ENCODE peak calls at places on chromosome 1, in five cellular contexts. T is naive thymus-derived CD8-positive, alpha-beta T cell; G is T-helper 17 cell; D is glutamatergic neuron; Q is activated CD8-positive, alpha-beta memory T cell treated with anti-CD3 and anti-CD28 coated beads for 48 hours. Z is an unnamed sample.

GRCh38 chr1:31227891-31228290 is 11.8 kb downstream of the NKAIN1 start:
- DNase-seq in T (no peak), G (no peak), D (peak; percentile 37), Q (no peak), Z (no peak)

GRCh38 chr1:21261551-21262281 is 28.5 kb downstream of the ECE1 start:
- DNase-seq in T (no peak), G (no peak), D (no peak), Q (no peak), Z (peak; percentile 97)

GRCh38 chr1:9687120-9687875 is 35.8 kb downstream of the PIK3CD start:
- DNase-seq in T (peak; percentile 68), G (peak; percentile 69), D (peak; percentile 79), Q (peak; percentile 55), Z (peak; percentile 42)

GRCh38 chr1:110524311-110525249 is 5.6 kb upstream of the KCNA10 start:
- DNase-seq in T (peak; percentile 15), G (peak; percentile 16), D (peak; percentile 74), Q (peak; percentile 6), Z (peak; percentile 59)

GRCh38 chr1:228373681-228374571 is 32.7 kb downstream of the TRIM11 start:
- DNase-seq in T (no peak), G (no peak), D (no peak), Q (no peak), Z (no peak)

GRCh38 chr1:2982615-2983318 is 38.5 kb upstream of the ACTRT2 start:
- DNase-seq in T (no peak), G (no peak), D (no peak), Q (no peak), Z (no peak)

GRCh38 chr1:228401782-228402637 is 4.6 kb downstream of the TRIM11 start:
- DNase-seq in T (no peak), G (no peak), D (no peak), Q (no peak), Z (no peak)

GRCh38 chr1:162674018-162674608 is 41.8 kb downstream of the DDR2 start:
- DNase-seq in T (no peak), G (no peak), D (no peak), Q (no peak), Z (peak; percentile 62)